ENCODE peak calls at places on chromosomes 7 and 10, in five cellular contexts. N is GM23338, Z is PC-3, L is HCT116, M is neural progenitor cell. X is an unnamed sample.

GRCh38 chr7:47816647-47817046 is 131.6 kb downstream of the PKD1L1 start:
- DNase-seq in N (no peak), Z (peak; percentile 63), L (no peak), M (no peak), X (no peak)

GRCh38 chr10:72044417-72045041 is 43.8 kb downstream of the SPOCK2 start:
- DNase-seq in N (no peak), Z (no peak), L (no peak), M (peak; percentile 37), X (peak; percentile 50)

GRCh38 chr10:118045842-118046490 is 775 bp downstream of the RAB11FIP2 start:
- DNase-seq in N (peak; percentile 65), Z (peak; percentile 43), L (peak; percentile 12), M (no peak), X (peak; percentile 35)

GRCh38 chr7:48096273-48096672 is 7.2 kb downstream of the UPP1 start:
- DNase-seq in N (no peak), Z (no peak), L (no peak), M (no peak), X (no peak)

GRCh38 chr10:104139221-104139620 is 17.2 kb downstream of the SFR1 start:
- DNase-seq in N (peak; percentile 48), Z (peak; percentile 30), L (no peak), M (peak; percentile 13), X (no peak)

GRCh38 chr7:111410899-111411298 is 151.4 kb downstream of the IMMP2L start:
- DNase-seq in N (no peak), Z (no peak), L (no peak), M (no peak), X (no peak)

GRCh38 chr10:132555648-132556575 is 18.3 kb downstream of the INPP5A start:
- DNase-seq in N (no peak), Z (no peak), L (no peak), M (no peak), X (no peak)

GRCh38 chr10:73874267-73875138 is at the start of gene CAMK2G:
- DNase-seq in N (peak; percentile 86), Z (peak; percentile 100), L (no peak), M (peak; percentile 92), X (peak; percentile 93)

GRCh38 chr10:118594392-118595063 is 920 bp downstream of the PRLHR start:
- DNase-seq in N (peak; percentile 97), Z (no peak), L (no peak), M (peak; percentile 99), X (peak; percentile 81)

GRCh38 chr7:19713676-19714075 is 4.8 kb upstream of the POLR1F start:
- DNase-seq in N (peak; percentile 69), Z (peak; percentile 82), L (peak; percentile 51), M (peak; percentile 37), X (peak; percentile 53)

GRCh38 chr10:100238429-100238828 is 9.0 kb upstream of the CHUK start:
- DNase-seq in N (no peak), Z (no peak), L (no peak), M (no peak), X (no peak)

GRCh38 chr7:114789942-114790341 is 132.0 kb upstream of the MDFIC start:
- DNase-seq in N (no peak), Z (peak; percentile 68), L (no peak), M (no peak), X (no peak)

GRCh38 chr7:34497153-34497777 is 160.8 kb upstream of the NPSR1 start:
- DNase-seq in N (peak; percentile 48), Z (no peak), L (peak; percentile 8), M (peak; percentile 21), X (no peak)

GRCh38 chr7:34042406-34042805 is 137.1 kb downstream of the BMPER start:
- DNase-seq in N (no peak), Z (peak; percentile 17), L (no peak), M (no peak), X (no peak)

GRCh38 chr10:36271631-36272340 is 629.7 kb upstream of the FZD8 start:
- DNase-seq in N (no peak), Z (peak; percentile 70), L (no peak), M (no peak), X (no peak)

GRCh38 chr10:25174461-25175230 is at the start of gene GPR158:
- DNase-seq in N (peak; percentile 95), Z (peak; percentile 46), L (peak; percentile 70), M (peak; percentile 95), X (peak; percentile 93)

GRCh38 chr10:122263971-122264370 is 7.1 kb upstream of the BTBD16 start:
- DNase-seq in N (no peak), Z (peak; percentile 65), L (no peak), M (no peak), X (peak; percentile 44)

GRCh38 chr7:80453699-80454340 is 58.0 kb downstream of the GNAT3 start:
- DNase-seq in N (peak; percentile 31), Z (peak; percentile 57), L (peak; percentile 19), M (peak; percentile 21), X (peak; percentile 29)

GRCh38 chr10:68423522-68423921 is 16.4 kb upstream of the RUFY2 start:
- DNase-seq in N (no peak), Z (no peak), L (no peak), M (no peak), X (no peak)

GRCh38 chr10:117221156-117221711 is 19.7 kb upstream of the SLC18A2 start:
- DNase-seq in N (peak; percentile 79), Z (peak; percentile 77), L (peak; percentile 69), M (peak; percentile 50), X (peak; percentile 70)

GRCh38 chr10:115239761-115240160 is 146.6 kb downstream of the ATRNL1 start:
- DNase-seq in N (no peak), Z (no peak), L (no peak), M (no peak), X (no peak)

DNA sequence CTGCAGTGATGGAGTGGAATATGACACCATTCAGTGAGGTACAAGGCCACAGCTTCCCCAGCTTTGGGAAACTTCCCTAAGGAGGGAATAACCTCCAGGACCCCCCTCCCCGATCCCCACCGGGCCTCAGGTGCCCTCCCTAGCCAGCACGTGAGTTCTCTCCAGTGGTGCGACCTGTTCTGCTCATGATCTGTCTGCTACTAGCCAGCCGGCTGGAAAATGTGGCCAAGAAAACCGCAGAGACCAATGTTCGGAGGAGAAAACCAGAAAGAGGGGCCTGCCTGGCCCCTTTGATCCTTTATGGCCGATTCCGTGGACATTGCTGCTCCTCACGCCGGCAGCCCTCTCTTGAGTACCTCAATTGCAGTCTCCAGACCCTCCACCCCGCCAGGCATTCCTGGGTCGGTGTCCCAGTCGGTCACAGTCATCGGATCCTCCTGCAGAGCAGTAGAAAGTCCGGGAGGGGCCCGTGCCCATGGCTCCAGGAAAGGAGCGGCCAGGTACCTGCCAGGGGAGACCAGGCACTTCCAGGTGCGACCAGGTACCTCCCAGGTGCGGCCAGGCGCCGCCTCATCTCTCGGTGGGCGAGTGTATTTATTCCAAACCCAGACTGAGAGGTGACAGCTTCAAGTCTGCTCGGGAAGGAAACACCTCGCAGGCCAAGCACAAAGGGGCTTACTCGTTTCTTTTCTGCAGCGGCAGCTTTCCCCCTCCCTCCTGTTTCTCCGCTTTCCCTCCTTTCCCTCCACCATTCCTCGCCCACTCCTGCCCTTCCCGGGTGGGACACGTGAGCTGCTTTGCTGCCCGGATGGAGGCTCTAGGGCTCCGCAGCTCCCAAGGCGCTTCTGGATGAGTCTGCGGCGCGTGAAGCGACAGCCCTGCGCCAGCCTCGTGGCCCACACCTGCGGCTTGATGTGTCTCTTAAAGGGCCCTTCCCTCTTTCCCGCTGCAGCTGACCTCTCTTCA is 39.6 kb upstream of the AGK start:
- DNase-seq in N (peak; percentile 78), Z (no peak), L (no peak), M (peak; percentile 27), X (peak; percentile 40)
- TF ChIP-seq EZH2 in N (no peak), Z (no peak), L (no peak), M (no peak), X (no peak)

DNA sequence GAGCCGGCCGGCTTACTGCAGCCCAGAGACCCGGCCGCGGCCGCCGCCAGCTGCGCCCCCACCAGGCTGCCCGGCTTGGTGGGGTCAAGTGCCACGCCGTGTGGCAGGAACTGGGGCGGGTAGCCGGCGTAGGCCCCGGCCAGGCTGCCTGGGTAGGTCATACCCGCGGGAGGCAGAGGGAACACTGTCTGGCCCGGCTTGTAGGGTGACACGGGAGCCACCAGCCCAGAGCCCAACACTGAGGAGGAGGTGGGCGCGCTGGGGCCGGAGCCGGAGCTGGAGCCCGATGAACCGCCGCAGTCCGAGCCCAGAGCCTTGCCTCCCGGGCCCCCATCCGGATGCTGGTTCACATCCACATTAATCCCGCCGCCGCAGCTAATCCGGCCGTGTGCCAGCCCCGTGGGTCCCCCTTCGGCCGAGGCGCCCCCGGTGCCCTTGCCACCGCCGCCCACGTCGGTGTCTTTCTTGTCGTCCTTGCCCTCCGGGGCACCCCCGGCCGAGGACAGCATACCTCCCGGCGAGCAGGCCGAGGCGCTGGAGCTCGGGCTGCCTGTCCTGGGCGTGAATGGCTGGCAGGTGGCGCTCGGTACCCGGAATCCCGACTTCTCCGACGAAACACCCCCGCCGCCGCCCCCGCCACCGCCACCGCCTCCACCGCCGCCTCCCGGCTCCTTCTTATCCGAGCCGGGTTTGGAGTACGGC is 2.0 kb downstream of the ZNF503 start:
- DNase-seq in N (peak; percentile 82), Z (peak; percentile 95), L (no peak), M (peak; percentile 87), X (peak; percentile 89)
- TF ChIP-seq EZH2phosphoT487 in N (no peak), Z (no peak), L (no peak), M (no peak), X (no peak)

DNA sequence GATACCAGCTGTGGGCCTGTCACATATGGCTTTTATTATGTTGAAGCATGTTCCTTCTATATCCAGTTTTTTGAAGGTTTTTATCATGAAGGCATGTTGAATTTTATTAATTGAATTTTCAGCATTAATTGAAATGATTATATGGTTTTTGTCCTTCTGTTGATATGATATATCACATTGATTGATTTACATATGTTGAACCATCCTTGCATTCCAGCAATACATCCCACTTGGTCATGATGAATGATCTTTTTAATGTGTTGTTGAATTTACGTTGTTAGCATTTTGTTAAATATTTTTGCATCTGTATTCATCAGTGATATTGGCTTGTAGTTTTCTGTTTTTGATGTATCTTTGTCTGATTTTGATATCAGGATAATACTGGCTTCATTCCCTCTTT is 21.2 kb downstream of the PRSS37 start:
- DNase-seq in N (no peak), Z (no peak), L (no peak), M (no peak), X (no peak)
- H4K20me1 ChIP-seq in N (no peaks in the 10 kb centered on the region), Z (no peaks in the 10 kb centered on the region), L (no peaks in the 10 kb centered on the region), M (no peaks in the 10 kb centered on the region), X (no peaks in the 10 kb centered on the region)

GRCh38 chr10:8048281-8049008 is 6.0 kb upstream of the GATA3 start:
- DNase-seq in N (peak; percentile 27), Z (no peak), L (no peak), M (peak; percentile 28), X (no peak)

GRCh38 chr10:8050561-8051108 is 3.9 kb upstream of the GATA3 start:
- DNase-seq in N (peak; percentile 64), Z (peak; percentile 75), L (no peak), M (peak; percentile 87), X (peak; percentile 86)

GRCh38 chr10:8051109-8051781 is 3.2 kb upstream of the GATA3 start:
- DNase-seq in N (peak; percentile 71), Z (no peak), L (no peak), M (peak; percentile 64), X (peak; percentile 24)

GRCh38 chr10:8049151-8049873 is 5.2 kb upstream of the GATA3 start:
- DNase-seq in N (peak; percentile 81), Z (peak; percentile 8), L (no peak), M (peak; percentile 65), X (peak; percentile 25)

DNA sequence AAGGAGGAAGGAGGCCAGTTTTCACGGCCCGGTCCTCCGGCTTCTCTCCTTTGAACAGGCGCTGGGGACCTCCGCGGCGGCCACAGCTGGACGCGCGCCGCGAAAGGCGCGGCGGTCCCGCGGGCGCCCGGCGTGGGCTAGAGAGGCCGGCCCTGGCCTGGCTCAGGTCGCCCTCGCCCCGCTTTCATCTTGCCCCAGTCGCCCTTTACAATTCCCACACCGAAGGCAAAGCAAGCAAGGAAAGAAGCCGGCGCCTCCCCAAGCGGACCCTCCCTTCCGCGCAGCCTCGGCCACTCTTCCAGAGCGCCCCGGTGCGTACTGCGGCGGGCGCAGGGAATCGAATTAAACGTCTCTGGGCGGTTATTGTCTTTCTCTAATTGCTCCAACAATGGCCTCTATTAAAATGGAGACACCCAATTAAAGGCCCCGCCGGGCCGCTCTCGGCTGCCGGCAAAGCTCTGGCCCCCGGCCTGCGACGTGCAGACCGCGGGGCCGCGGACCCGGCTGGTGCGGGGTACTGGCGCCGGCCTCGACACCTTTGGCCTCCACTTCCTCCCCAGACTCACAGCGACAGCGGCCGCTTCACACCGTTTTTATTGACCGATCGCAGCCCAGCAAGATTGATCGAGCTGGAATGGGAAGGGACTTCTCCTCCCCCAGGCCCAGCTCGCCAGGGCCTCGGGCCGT is 4.5 kb upstream of the GATA3 start:
- DNase-seq in N (peak; percentile 79), Z (no peak), L (no peak), M (peak; percentile 79), X (peak; percentile 30)
- TF ChIP-seq EZH2 in N (peak; percentile 84), Z (no peak), L (no peak), M (peak; percentile 89), X (peak; percentile 32)

X was measured in hepatocyte.